ENCODE peak calls at places on chromosomes 4 and X, in four cellular contexts. N is stimulated activated CD4-positive, alpha-beta T cell treated with anti-CD3 and anti-CD28 coated beads, Interleukin-12 subunit alpha, Interleukin-12 subunit beta, amount 100 ng/mL, for 4 hours; Z is T-helper 9 cell; Y is HS-5. I is an unnamed sample.

GRCh38 chrX:102067966-102068723 is 57.3 kb upstream of the TCEAL2 start:
- DNase-seq in Z (no peak), N (peak), Y (no peak), I (no peak)

GRCh38 chr4:24203896-24204295 is 314.0 kb upstream of the PPARGC1A start:
- DNase-seq in Y (no peak), Z (no peak), N (no peak), I (no peak)

GRCh38 chr4:138312536-138312911 is 70.4 kb upstream of the SLC7A11 start:
- DNase-seq in Z (no peak), N (no peak), Y (no peak), I (no peak)

GRCh38 chr4:48439988-48440387 is 43.2 kb upstream of the SLC10A4 start:
- DNase-seq in N (no peak), Y (no peak), Z (no peak), I (no peak)

GRCh38 chr4:66741081-66741480 is 804.2 kb downstream of the CENPC start:
- DNase-seq in Z (no peak), N (no peak), Y (peak), I (no peak)

GRCh38 chrX:46978341-46979291 is 66.4 kb downstream of the JADE3 start:
- DNase-seq in Z (peak), N (peak), Y (peak), I (peak)

GRCh38 chrX:121322159-121322558 is 274.7 kb downstream of the GLUD2 start:
- DNase-seq in Y (no peak), N (no peak), Z (no peak), I (no peak)

GRCh38 chr4:16158504-16158852 is 67.8 kb downstream of the TAPT1 start:
- DNase-seq in Z (no peak), N (no peak), Y (no peak), I (no peak)

GRCh38 chr4:32991663-32992062 is 2271.5 kb downstream of the PCDH7 start:
- DNase-seq in N (no peak), Z (no peak), Y (no peak), I (no peak)

GRCh38 chrX:101195442-101196173 is 24.0 kb upstream of the DRP2 start:
- DNase-seq in Y (no peak), Z (no peak), N (no peak), I (no peak)

GRCh38 chrX:103503163-103503852 is 16.0 kb downstream of the RAB40A start:
- DNase-seq in N (no peak), Z (no peak), Y (no peak), I (no peak)

GRCh38 chr4:13618212-13618806 is 9.2 kb downstream of the BOD1L1 start:
- DNase-seq in Y (no peak), N (no peak), Z (no peak), I (no peak)

GRCh38 chr4:152894673-152895072 is 41.5 kb upstream of the FHDC1 start:
- DNase-seq in Z (no peak), N (no peak), Y (peak), I (no peak)

GRCh38 chr4:168584321-168584771 is 87.5 kb downstream of the PALLD start:
- DNase-seq in Y (no peak), Z (no peak), N (no peak), I (no peak)